ENCODE peak calls at places on chromosomes 12 and 14, in eight cellular contexts. G is activated gamma-delta T cell, V is fibroblast of gingiva, B is aorta, C is HT-29, H is fibroblast of the conjunctiva, O is mucosa of gallbladder, L is NCI-H1092. S is an unnamed sample.

GRCh38 chr12:128258866-128259555 is 8.0 kb upstream of the TMEM132C start:
- DNase-seq in G (no peak), V (no peak), B (no peak), C (no peak), H (no peak), O (no peak), L (no peak), S (no peak)

GRCh38 chr12:98424726-98425401 is 90.5 kb upstream of the TMPO start:
- DNase-seq in G (no peak), V (peak; percentile 34), B (peak; percentile 71), C (peak; percentile 85), H (peak; percentile 33), O (peak; percentile 69), L (peak; percentile 7), S (no peak)

GRCh38 chr12:112165624-112166023 is 40.3 kb downstream of the TRAFD1 start:
- DNase-seq in G (no peak), V (no peak), B (no peak), C (no peak), H (no peak), O (no peak), L (no peak), S (no peak)

GRCh38 chr14:96632363-96632758 is 130.2 kb downstream of the PAPOLA start:
- DNase-seq in G (no peak), V (no peak), B (no peak), C (no peak), H (no peak), O (no peak), L (no peak), S (no peak)

GRCh38 chr12:6235499-6235898 is 35.3 kb downstream of the CD9 start:
- DNase-seq in G (no peak), V (no peak), B (no peak), C (peak; percentile 92), H (no peak), O (peak; percentile 41), L (no peak), S (no peak)

GRCh38 chr12:110927545-110927944 is 7.2 kb upstream of the MYL2 start:
- DNase-seq in G (no peak), V (no peak), B (no peak), C (no peak), H (no peak), O (no peak), L (no peak), S (no peak)

GRCh38 chr12:114480309-114481199 is 74.6 kb upstream of the TBX5 start:
- DNase-seq in G (no peak), V (peak; percentile 24), B (no peak), C (no peak), H (no peak), O (no peak), L (no peak), S (no peak)

GRCh38 chr12:85029456-85029855 is 6.6 kb downstream of the TSPAN19 start:
- DNase-seq in G (no peak), V (peak; percentile 14), B (no peak), C (peak; percentile 53), H (no peak), O (no peak), L (peak; percentile 1), S (no peak)

GRCh38 chr12:50110762-50111416 is 1.1 kb upstream of the COX14 start:
- DNase-seq in G (no peak), V (peak; percentile 78), B (peak; percentile 84), C (peak; percentile 80), H (no peak), O (peak; percentile 80), L (no peak), S (peak; percentile 9)

GRCh38 chr12:57461326-57461903 is 1.8 kb downstream of the GLI1 start:
- DNase-seq in G (no peak), V (peak; percentile 29), B (peak; percentile 85), C (peak; percentile 45), H (no peak), O (peak; percentile 58), L (no peak), S (no peak)

GRCh38 chr14:101458536-101459391 is 102.5 kb upstream of the DIO3 start:
- DNase-seq in G (no peak), V (no peak), B (no peak), C (no peak), H (no peak), O (no peak), L (no peak), S (no peak)